ENCODE peak calls at places on chromosomes 11 and 22, in six cellular contexts. One of them, this sample, is unnamed.

GRCh38 chr11:69106124-69106811 is 49.5 kb upstream of the SMIM38 start:
- DNase-seq in stomach: peak; percentile 78
- DNase-seq in Caco-2: peak; percentile 56
- DNase-seq in esophagus squamous epithelium: no peak
- DNase-seq in neural progenitor cell: no peak
- DNase-seq in tibial nerve: no peak
- DNase-seq in this sample: no peak

GRCh38 chr11:47641585-47642098 is 717 bp downstream of the MTCH2 start:
- DNase-seq in stomach: no peak
- DNase-seq in Caco-2: no peak
- DNase-seq in esophagus squamous epithelium: no peak
- DNase-seq in neural progenitor cell: peak; percentile 24
- DNase-seq in tibial nerve: peak; percentile 42
- DNase-seq in this sample: no peak

GRCh38 chr11:26105762-26106423 is 226.0 kb upstream of the ANO3 start:
- DNase-seq in stomach: no peak
- DNase-seq in Caco-2: no peak
- DNase-seq in esophagus squamous epithelium: no peak
- DNase-seq in neural progenitor cell: no peak
- DNase-seq in tibial nerve: no peak
- DNase-seq in this sample: no peak

GRCh38 chr11:117226388-117227385 is 5.2 kb downstream of the PCSK7 start:
- DNase-seq in stomach: peak; percentile 53
- DNase-seq in Caco-2: peak; percentile 81
- DNase-seq in esophagus squamous epithelium: no peak
- DNase-seq in neural progenitor cell: peak; percentile 84
- DNase-seq in tibial nerve: no peak
- DNase-seq in this sample: peak; percentile 63

GRCh38 chr11:34749666-34750659 is 129.1 kb downstream of the EHF start:
- DNase-seq in stomach: peak; percentile 94
- DNase-seq in Caco-2: no peak
- DNase-seq in esophagus squamous epithelium: no peak
- DNase-seq in neural progenitor cell: no peak
- DNase-seq in tibial nerve: peak; percentile 89
- DNase-seq in this sample: no peak

GRCh38 chr22:31106001-31106571 is 1.3 kb downstream of the SELENOM start:
- DNase-seq in stomach: no peak
- DNase-seq in Caco-2: no peak
- DNase-seq in esophagus squamous epithelium: no peak
- DNase-seq in neural progenitor cell: no peak
- DNase-seq in tibial nerve: no peak
- DNase-seq in this sample: peak; percentile 69

GRCh38 chr11:403761-404431 is 9.9 kb downstream of the PKP3 start:
- DNase-seq in stomach: no peak
- DNase-seq in Caco-2: no peak
- DNase-seq in esophagus squamous epithelium: no peak
- DNase-seq in neural progenitor cell: no peak
- DNase-seq in tibial nerve: no peak
- DNase-seq in this sample: peak; percentile 57

GRCh38 chr11:132785878-132786277 is 746.4 kb downstream of the OPCML start:
- DNase-seq in stomach: no peak
- DNase-seq in Caco-2: no peak
- DNase-seq in esophagus squamous epithelium: no peak
- DNase-seq in neural progenitor cell: no peak
- DNase-seq in tibial nerve: no peak
- DNase-seq in this sample: no peak

GRCh38 chr11:93490996-93491618 is 52.1 kb downstream of the SMCO4 start:
- DNase-seq in stomach: no peak
- DNase-seq in Caco-2: no peak
- DNase-seq in esophagus squamous epithelium: no peak
- DNase-seq in neural progenitor cell: no peak
- DNase-seq in tibial nerve: no peak
- DNase-seq in this sample: no peak

GRCh38 chr22:19419086-19419463 is 12.5 kb downstream of the HIRA start:
- DNase-seq in stomach: no peak
- DNase-seq in Caco-2: no peak
- DNase-seq in esophagus squamous epithelium: no peak
- DNase-seq in neural progenitor cell: no peak
- DNase-seq in tibial nerve: no peak
- DNase-seq in this sample: no peak

GRCh38 chr22:47032956-47033647 is 270.7 kb downstream of the TBC1D22A start:
- DNase-seq in stomach: peak; percentile 62
- DNase-seq in Caco-2: no peak
- DNase-seq in esophagus squamous epithelium: no peak
- DNase-seq in neural progenitor cell: no peak
- DNase-seq in tibial nerve: no peak
- DNase-seq in this sample: no peak

GRCh38 chr22:20175597-20175900 is 24.7 kb upstream of the CCDC188 start:
- DNase-seq in stomach: no peak
- DNase-seq in Caco-2: no peak
- DNase-seq in esophagus squamous epithelium: no peak
- DNase-seq in neural progenitor cell: no peak
- DNase-seq in tibial nerve: no peak
- DNase-seq in this sample: no peak

GRCh38 chr11:35036642-35037041 is 102.3 kb upstream of the CD44 start:
- DNase-seq in stomach: no peak
- DNase-seq in Caco-2: no peak
- DNase-seq in esophagus squamous epithelium: no peak
- DNase-seq in neural progenitor cell: no peak
- DNase-seq in tibial nerve: no peak
- DNase-seq in this sample: no peak

GRCh38 chr11:65485820-65486219 is 13.0 kb upstream of the MALAT1 start:
- DNase-seq in stomach: no peak
- DNase-seq in Caco-2: no peak
- DNase-seq in esophagus squamous epithelium: no peak
- DNase-seq in neural progenitor cell: no peak
- DNase-seq in tibial nerve: no peak
- DNase-seq in this sample: no peak

GRCh38 chr11:83816572-83817187 is 530.5 kb upstream of the CCDC90B start:
- DNase-seq in stomach: no peak
- DNase-seq in Caco-2: no peak
- DNase-seq in esophagus squamous epithelium: no peak
- DNase-seq in neural progenitor cell: peak; percentile 35
- DNase-seq in tibial nerve: no peak
- DNase-seq in this sample: no peak

GRCh38 chr11:134026655-134027343 is 42.1 kb upstream of the JAM3 start:
- DNase-seq in stomach: no peak
- DNase-seq in Caco-2: no peak
- DNase-seq in esophagus squamous epithelium: no peak
- DNase-seq in neural progenitor cell: peak; percentile 84
- DNase-seq in tibial nerve: no peak
- DNase-seq in this sample: no peak

GRCh38 chr11:6647836-6648235 is 7.8 kb downstream of the DCHS1 start:
- DNase-seq in stomach: no peak
- DNase-seq in Caco-2: no peak
- DNase-seq in esophagus squamous epithelium: no peak
- DNase-seq in neural progenitor cell: no peak
- DNase-seq in tibial nerve: no peak
- DNase-seq in this sample: no peak

GRCh38 chr11:64971421-64972233 is at the start of gene MAJIN:
- DNase-seq in stomach: peak; percentile 91
- DNase-seq in Caco-2: no peak
- DNase-seq in esophagus squamous epithelium: no peak
- DNase-seq in neural progenitor cell: peak; percentile 63
- DNase-seq in tibial nerve: peak; percentile 55
- DNase-seq in this sample: peak; percentile 98

GRCh38 chr11:114088216-114088615 is 28.7 kb downstream of the ZBTB16 start:
- DNase-seq in stomach: no peak
- DNase-seq in Caco-2: no peak
- DNase-seq in esophagus squamous epithelium: no peak
- DNase-seq in neural progenitor cell: no peak
- DNase-seq in tibial nerve: no peak
- DNase-seq in this sample: peak; percentile 23

GRCh38 chr11:74138572-74138971 is 32.2 kb downstream of the C2CD3 start:
- DNase-seq in stomach: no peak
- DNase-seq in Caco-2: peak; percentile 82
- DNase-seq in esophagus squamous epithelium: no peak
- DNase-seq in neural progenitor cell: no peak
- DNase-seq in tibial nerve: peak; percentile 13
- DNase-seq in this sample: no peak

GRCh38 chr11:92826136-92826535 is 143.3 kb upstream of the MTNR1B start:
- DNase-seq in stomach: no peak
- DNase-seq in Caco-2: no peak
- DNase-seq in esophagus squamous epithelium: no peak
- DNase-seq in neural progenitor cell: no peak
- DNase-seq in tibial nerve: no peak
- DNase-seq in this sample: no peak

GRCh38 chr11:105466582-105467228 is 143.2 kb upstream of the GRIA4 start:
- DNase-seq in stomach: no peak
- DNase-seq in Caco-2: no peak
- DNase-seq in esophagus squamous epithelium: no peak
- DNase-seq in neural progenitor cell: no peak
- DNase-seq in tibial nerve: no peak
- DNase-seq in this sample: no peak

GRCh38 chr11:34266090-34266912 is 91.5 kb downstream of the ABTB2 start:
- DNase-seq in stomach: no peak
- DNase-seq in Caco-2: no peak
- DNase-seq in esophagus squamous epithelium: no peak
- DNase-seq in neural progenitor cell: no peak
- DNase-seq in tibial nerve: peak; percentile 69
- DNase-seq in this sample: no peak

GRCh38 chr22:37196539-37197450 is 8.7 kb upstream of the C1QTNF6 start:
- DNase-seq in stomach: peak; percentile 91
- DNase-seq in Caco-2: peak; percentile 37
- DNase-seq in esophagus squamous epithelium: no peak
- DNase-seq in neural progenitor cell: peak; percentile 25
- DNase-seq in tibial nerve: peak; percentile 76
- DNase-seq in this sample: peak; percentile 79

GRCh38 chr11:122202951-122203456 is 87.0 kb upstream of the BLID start:
- DNase-seq in stomach: peak; percentile 66
- DNase-seq in Caco-2: peak; percentile 82
- DNase-seq in esophagus squamous epithelium: no peak
- DNase-seq in neural progenitor cell: peak; percentile 81
- DNase-seq in tibial nerve: peak; percentile 77
- DNase-seq in this sample: peak; percentile 69

GRCh38 chr11:133893381-133893780 is 48.1 kb upstream of the SPATA19 start:
- DNase-seq in stomach: no peak
- DNase-seq in Caco-2: no peak
- DNase-seq in esophagus squamous epithelium: no peak
- DNase-seq in neural progenitor cell: no peak
- DNase-seq in tibial nerve: no peak
- DNase-seq in this sample: no peak

GRCh38 chr22:45690008-45690407 is 18.4 kb downstream of the ATXN10 start:
- DNase-seq in stomach: no peak
- DNase-seq in Caco-2: no peak
- DNase-seq in esophagus squamous epithelium: no peak
- DNase-seq in neural progenitor cell: no peak
- DNase-seq in tibial nerve: no peak
- DNase-seq in this sample: no peak

GRCh38 chr22:45696227-45696626 is 24.6 kb downstream of the ATXN10 start:
- DNase-seq in stomach: no peak
- DNase-seq in Caco-2: no peak
- DNase-seq in esophagus squamous epithelium: no peak
- DNase-seq in neural progenitor cell: no peak
- DNase-seq in tibial nerve: no peak
- DNase-seq in this sample: no peak

GRCh38 chr22:45688606-45689080 is 17.0 kb downstream of the ATXN10 start:
- DNase-seq in stomach: no peak
- DNase-seq in Caco-2: peak; percentile 30
- DNase-seq in esophagus squamous epithelium: no peak
- DNase-seq in neural progenitor cell: no peak
- DNase-seq in tibial nerve: no peak
- DNase-seq in this sample: no peak

GRCh38 chr22:45689195-45689594 is 17.6 kb downstream of the ATXN10 start:
- DNase-seq in stomach: no peak
- DNase-seq in Caco-2: no peak
- DNase-seq in esophagus squamous epithelium: no peak
- DNase-seq in neural progenitor cell: no peak
- DNase-seq in tibial nerve: no peak
- DNase-seq in this sample: no peak

GRCh38 chr22:45692549-45692948 is 20.9 kb downstream of the ATXN10 start:
- DNase-seq in stomach: no peak
- DNase-seq in Caco-2: no peak
- DNase-seq in esophagus squamous epithelium: no peak
- DNase-seq in neural progenitor cell: no peak
- DNase-seq in tibial nerve: no peak
- DNase-seq in this sample: no peak
- H3K36me3 ChIP-seq in stomach: peaks cover 73% of the 10 kb centered on the region
- H3K36me3 ChIP-seq in Caco-2: peaks cover 2% of the 10 kb centered on the region
- H3K36me3 ChIP-seq in esophagus squamous epithelium: no peaks in the 10 kb centered on the region
- H3K36me3 ChIP-seq in neural progenitor cell: peaks cover 20% of the 10 kb centered on the region
- H3K36me3 ChIP-seq in tibial nerve: peaks cover 71% of the 10 kb centered on the region
- H3K36me3 ChIP-seq in this sample: no peaks in the 10 kb centered on the region

GRCh38 chr11:90133560-90134145 is 810 bp upstream of the NAALAD2 start:
- DNase-seq in stomach: no peak
- DNase-seq in Caco-2: no peak
- DNase-seq in esophagus squamous epithelium: no peak
- DNase-seq in neural progenitor cell: peak; percentile 10
- DNase-seq in tibial nerve: no peak
- DNase-seq in this sample: no peak
- H3K4me3 ChIP-seq in stomach: no peak overlapping the region
- H3K4me3 ChIP-seq in Caco-2: peak overlapping the region; percentile 50
- H3K4me3 ChIP-seq in esophagus squamous epithelium: peak overlapping the region; percentile 49
- H3K4me3 ChIP-seq in neural progenitor cell: peak overlapping the region; percentile 88
- H3K4me3 ChIP-seq in tibial nerve: peak overlapping the region; percentile 54
- H3K4me3 ChIP-seq in this sample: no peak overlapping the region

GRCh38 chr11:76076749-76077148 is 129.6 kb downstream of the WNT11 start:
- DNase-seq in stomach: no peak
- DNase-seq in Caco-2: no peak
- DNase-seq in esophagus squamous epithelium: no peak
- DNase-seq in neural progenitor cell: no peak
- DNase-seq in tibial nerve: no peak
- DNase-seq in this sample: no peak
- H3K36me3 ChIP-seq in stomach: no peaks in the 10 kb centered on the region
- H3K36me3 ChIP-seq in Caco-2: no peaks in the 10 kb centered on the region
- H3K36me3 ChIP-seq in esophagus squamous epithelium: no peaks in the 10 kb centered on the region
- H3K36me3 ChIP-seq in neural progenitor cell: no peaks in the 10 kb centered on the region
- H3K36me3 ChIP-seq in tibial nerve: no peaks in the 10 kb centered on the region
- H3K36me3 ChIP-seq in this sample: no peaks in the 10 kb centered on the region

GRCh38 chr11:104043137-104043536 is 6.7 kb downstream of the DDI1 start:
- DNase-seq in stomach: no peak
- DNase-seq in Caco-2: peak; percentile 27
- DNase-seq in esophagus squamous epithelium: no peak
- DNase-seq in neural progenitor cell: no peak
- DNase-seq in tibial nerve: no peak
- DNase-seq in this sample: no peak
- H3K4me3 ChIP-seq in stomach: no peak overlapping the region
- H3K4me3 ChIP-seq in Caco-2: no peak overlapping the region
- H3K4me3 ChIP-seq in esophagus squamous epithelium: no peak overlapping the region
- H3K4me3 ChIP-seq in neural progenitor cell: no peak overlapping the region
- H3K4me3 ChIP-seq in tibial nerve: no peak overlapping the region
- H3K4me3 ChIP-seq in this sample: no peak overlapping the region

GRCh38 chr22:23820748-23821211 is 18.0 kb downstream of the DERL3 start:
- DNase-seq in stomach: no peak
- DNase-seq in Caco-2: no peak
- DNase-seq in esophagus squamous epithelium: no peak
- DNase-seq in neural progenitor cell: no peak
- DNase-seq in tibial nerve: no peak
- DNase-seq in this sample: no peak
- H3K36me3 ChIP-seq in stomach: peaks cover 99% of the 10 kb centered on the region
- H3K36me3 ChIP-seq in Caco-2: peaks cover 6% of the 10 kb centered on the region
- H3K36me3 ChIP-seq in esophagus squamous epithelium: peaks cover 45% of the 10 kb centered on the region
- H3K36me3 ChIP-seq in neural progenitor cell: peaks cover 5% of the 10 kb centered on the region
- H3K36me3 ChIP-seq in tibial nerve: peaks cover 99% of the 10 kb centered on the region
- H3K36me3 ChIP-seq in this sample: peaks cover 57% of the 10 kb centered on the region